ENCODE peak calls at places on chromosomes 6 and 20, in five cellular contexts. I, S, Y, U and F are unnamed samples.
A peak's percentile ranks its signal among the peaks of the same experiment; 100 is the strongest.

GRCh38 chr20:3077618-3078134 is 6.3 kb downstream of the OXT start:
- ATAC-seq in I (peak; percentile 38), S (peak; percentile 45), Y (peak; percentile 50), U (no peak), F (peak; percentile 61)

GRCh38 chr6:157724960-157725741 is 97.9 kb upstream of the SNX9 start:
- ATAC-seq in I (no peak), S (no peak), Y (no peak), U (peak; percentile 79), F (peak; percentile 39)

GRCh38 chr20:10291564-10292240 is 73.1 kb downstream of the SNAP25 start:
- ATAC-seq in I (no peak), S (no peak), Y (no peak), U (no peak), F (no peak)

GRCh38 chr20:2690213-2690612 is 2.4 kb upstream of the EBF4 start:
- ATAC-seq in I (no peak), S (no peak), Y (no peak), U (no peak), F (no peak)

GRCh38 chr6:52516269-52516668 is 60.6 kb downstream of the TRAM2 start:
- ATAC-seq in I (no peak), S (no peak), Y (no peak), U (no peak), F (no peak)

GRCh38 chr6:37158508-37158907 is 11.4 kb upstream of the PIM1 start:
- ATAC-seq in I (no peak), S (no peak), Y (no peak), U (no peak), F (no peak)

GRCh38 chr6:160068346-160068745 is 53.3 kb upstream of the SLC22A1 start:
- ATAC-seq in I (no peak), S (peak; percentile 42), Y (no peak), U (no peak), F (no peak)

GRCh38 chr20:63468421-63468820 is 4.0 kb downstream of the KCNQ2 start:
- ATAC-seq in I (no peak), S (no peak), Y (no peak), U (no peak), F (no peak)

GRCh38 chr20:57501461-57502330 is 23.2 kb downstream of the CTCFL start:
- ATAC-seq in I (no peak), S (no peak), Y (no peak), U (no peak), F (no peak)

GRCh38 chr20:47417245-47418060 is 61.0 kb upstream of the ZMYND8 start:
- ATAC-seq in I (no peak), S (no peak), Y (no peak), U (no peak), F (no peak)

GRCh38 chr6:110226261-110226660 is 46.0 kb downstream of the CDC40 start:
- ATAC-seq in I (no peak), S (no peak), Y (no peak), U (no peak), F (no peak)

GRCh38 chr6:142821860-142822259 is 123.1 kb downstream of the HIVEP2 start:
- ATAC-seq in I (peak; percentile 14), S (no peak), Y (no peak), U (peak; percentile 62), F (peak; percentile 31)

GRCh38 chr6:1868561-1869261 is 259.0 kb downstream of the FOXC1 start:
- ATAC-seq in I (no peak), S (no peak), Y (no peak), U (no peak), F (no peak)

GRCh38 chr6:56851104-56851503 is 103.8 kb upstream of the BEND6 start:
- ATAC-seq in I (no peak), S (no peak), Y (no peak), U (peak; percentile 34), F (peak; percentile 8)

GRCh38 chr6:12295558-12296254 is 5.5 kb downstream of the EDN1 start:
- ATAC-seq in I (no peak), S (no peak), Y (no peak), U (no peak), F (no peak)

GRCh38 chr20:57882451-57883161 is 172.8 kb upstream of the PMEPA1 start:
- ATAC-seq in I (no peak), S (no peak), Y (no peak), U (no peak), F (no peak)